ENCODE peak calls at places on chromosomes 12 and 14, in seven cellular contexts. L is GM19239; A is D341Med; W is activated CD4-positive, alpha-beta T cell treated with anti-CD3 and anti-CD28 coated beads for 24 hours; N is A172; B is NCI-H2081; V is T1000. O is an unnamed sample.

GRCh38 chr12:82527165-82527780 is 159.4 kb upstream of the TMTC2 start:
- DNase-seq in L (peak), A (peak), W (no peak), N (peak), B (peak), V (no peak), O (peak)

GRCh38 chr14:104594310-104595046 is 10.1 kb downstream of the TMEM179 start:
- DNase-seq in L (no peak), A (no peak), W (no peak), N (no peak), B (no peak), V (no peak), O (no peak)

GRCh38 chr12:24778486-24779304 is 170.2 kb downstream of the BCAT1 start:
- DNase-seq in L (no peak), A (peak), W (no peak), N (peak), B (peak), V (no peak), O (peak)

GRCh38 chr14:99718811-99719192 is 34.7 kb downstream of the CYP46A1 start:
- DNase-seq in L (no peak), A (peak), W (no peak), N (no peak), B (no peak), V (no peak), O (no peak)

GRCh38 chr12:109731231-109731731 is 17.7 kb downstream of the FAM222A start:
- DNase-seq in L (no peak), A (no peak), W (no peak), N (no peak), B (no peak), V (no peak), O (no peak)

GRCh38 chr12:6303046-6303445 is 7.4 kb upstream of the PLEKHG6 start:
- DNase-seq in L (no peak), A (no peak), W (no peak), N (no peak), B (no peak), V (no peak), O (no peak)

GRCh38 chr14:20603813-20604212 is 12.6 kb upstream of the RNASE12 start:
- DNase-seq in L (no peak), A (no peak), W (no peak), N (no peak), B (no peak), V (no peak), O (no peak)

GRCh38 chr12:122021822-122022392 is at the start of gene BCL7A:
- DNase-seq in L (no peak), A (peak), W (peak), N (peak), B (peak), V (peak), O (peak)

GRCh38 chr12:503111-503761 is 43.5 kb downstream of the B4GALNT3 start:
- DNase-seq in L (no peak), A (no peak), W (no peak), N (peak), B (no peak), V (no peak), O (peak)

GRCh38 chr14:50937325-50937724 is 7.0 kb downstream of the PYGL start:
- DNase-seq in L (no peak), A (no peak), W (no peak), N (peak), B (no peak), V (no peak), O (no peak)

GRCh38 chr12:3222935-3223334 is 145.8 kb downstream of the TSPAN9 start:
- DNase-seq in L (no peak), A (no peak), W (no peak), N (no peak), B (peak), V (no peak), O (no peak)

GRCh38 chr14:44154889-44155288 is 352.2 kb downstream of the FSCB start:
- DNase-seq in L (no peak), A (no peak), W (no peak), N (no peak), B (peak), V (no peak), O (no peak)

GRCh38 chr12:22573181-22573580 is 28.8 kb upstream of the C2CD5 start:
- DNase-seq in L (no peak), A (no peak), W (no peak), N (no peak), B (no peak), V (no peak), O (no peak)

GRCh38 chr12:1920971-1921370 is 2.5 kb upstream of the CACNA2D4 start:
- DNase-seq in L (no peak), A (peak), W (no peak), N (no peak), B (no peak), V (no peak), O (no peak)

GRCh38 chr12:13817131-13817530 is 164.3 kb downstream of the GRIN2B start:
- DNase-seq in L (no peak), A (no peak), W (no peak), N (no peak), B (no peak), V (no peak), O (peak)

GRCh38 chr12:13780453-13780852 is 200.9 kb downstream of the GRIN2B start:
- DNase-seq in L (no peak), A (no peak), W (no peak), N (no peak), B (no peak), V (no peak), O (peak)

GRCh38 chr14:76784881-76785280 is 23.6 kb downstream of the VASH1 start:
- DNase-seq in L (peak), A (peak), W (peak), N (peak), B (peak), V (no peak), O (peak)

GRCh38 chr14:91383439-91383838 is 34.2 kb downstream of the CCDC88C start:
- DNase-seq in L (no peak), A (no peak), W (no peak), N (no peak), B (no peak), V (no peak), O (peak)

GRCh38 chr12:4771960-4772566 is 51.9 kb downstream of the GALNT8 start:
- DNase-seq in L (no peak), A (no peak), W (no peak), N (no peak), B (no peak), V (no peak), O (peak)

GRCh38 chr14:79530555-79530954 is 680.7 kb downstream of the DIO2 start:
- DNase-seq in L (no peak), A (no peak), W (no peak), N (no peak), B (no peak), V (no peak), O (no peak)

GRCh38 chr12:63124778-63125177 is 26.2 kb downstream of the AVPR1A start:
- DNase-seq in L (no peak), A (no peak), W (no peak), N (no peak), B (no peak), V (no peak), O (no peak)

GRCh38 chr12:19646599-19646998 is 207.3 kb downstream of the AEBP2 start:
- DNase-seq in L (no peak), A (no peak), W (no peak), N (no peak), B (no peak), V (no peak), O (no peak)

GRCh38 chr14:70920608-70921007 is 13.3 kb downstream of the PCNX1 start:
- DNase-seq in L (no peak), A (no peak), W (no peak), N (no peak), B (no peak), V (no peak), O (no peak)

GRCh38 chr12:47360771-47361388 is 281.1 kb upstream of the AMIGO2 start:
- DNase-seq in L (no peak), A (no peak), W (no peak), N (peak), B (no peak), V (no peak), O (peak)

GRCh38 chr14:83356080-83356479 is 1822.4 kb upstream of the SEL1L start:
- DNase-seq in L (no peak), A (no peak), W (no peak), N (no peak), B (no peak), V (no peak), O (no peak)

GRCh38 chr14:105472496-105472991 is 2.1 kb upstream of the CRIP2 start:
- DNase-seq in L (no peak), A (no peak), W (no peak), N (no peak), B (no peak), V (no peak), O (no peak)

GRCh38 chr14:53793790-53794560 is 162.7 kb downstream of the BMP4 start:
- DNase-seq in L (no peak), A (no peak), W (no peak), N (peak), B (peak), V (no peak), O (no peak)

GRCh38 chr14:105199093-105199492 is 18.0 kb upstream of the NUDT14 start:
- DNase-seq in L (no peak), A (no peak), W (no peak), N (peak), B (no peak), V (no peak), O (peak)

GRCh38 chr12:117854339-117855012 is 114.3 kb downstream of the KSR2 start:
- DNase-seq in L (peak), A (peak), W (no peak), N (peak), B (peak), V (peak), O (peak)

GRCh38 chr12:45762185-45763110 is 32.9 kb downstream of the ARID2 start:
- DNase-seq in L (no peak), A (peak), W (no peak), N (peak), B (peak), V (no peak), O (peak)

GRCh38 chr12:132170094-132170636 is 25.9 kb downstream of the NOC4L start:
- DNase-seq in L (no peak), A (no peak), W (no peak), N (peak), B (peak), V (no peak), O (peak)

GRCh38 chr12:97306121-97306520 is 156.5 kb upstream of the RMST start:
- DNase-seq in L (peak), A (no peak), W (no peak), N (no peak), B (peak), V (no peak), O (no peak)

GRCh38 chr12:124436366-124436765 is 131.0 kb downstream of the NCOR2 start:
- DNase-seq in L (no peak), A (no peak), W (no peak), N (peak), B (no peak), V (no peak), O (no peak)

GRCh38 chr12:112946236-112947000 is 8.1 kb downstream of the OAS3 start:
- DNase-seq in L (no peak), A (no peak), W (no peak), N (no peak), B (no peak), V (no peak), O (no peak)

O was measured in Daoy.